ENCODE peak calls at places on chromosome 20, in five cellular contexts. C is choroid plexus epithelial cell, M is left lung, W is right lobe of liver, I is fibroblast of mammary gland. T is an unnamed sample.
A peak's percentile ranks its signal among the peaks of the same experiment; 100 is the strongest.

GRCh38 chr20:36929691-36930090 is 21.8 kb downstream of the SAMHD1 start:
- DNase-seq in I (no peak), C (no peak), W (no peak), M (no peak), T (no peak)

GRCh38 chr20:38217791-38218565 is 42.6 kb downstream of the KIAA1755 start:
- DNase-seq in W (no peak), M (no peak), C (peak; percentile 89), I (peak; percentile 97), T (no peak)

GRCh38 chr20:46746972-46747371 is 37.5 kb downstream of the SLC2A10 start:
- DNase-seq in I (peak; percentile 36), W (no peak), M (no peak), C (no peak), T (no peak)

GRCh38 chr20:50673831-50674825 is 17.2 kb downstream of the RIPOR3 start:
- DNase-seq in I (no peak), M (no peak), C (no peak), W (no peak), T (no peak)

GRCh38 chr20:10530883-10531282 is 95.8 kb downstream of the SLX4IP start:
- DNase-seq in W (no peak), I (no peak), C (no peak), M (no peak), T (no peak)

GRCh38 chr20:49748525-49748838 is 34.8 kb upstream of the B4GALT5 start:
- DNase-seq in M (no peak), I (no peak), W (no peak), C (no peak), T (no peak)

GRCh38 chr20:62924567-62925419 is 1.5 kb downstream of the DIDO1 start:
- DNase-seq in C (peak; percentile 56), M (no peak), I (peak; percentile 47), W (peak; percentile 62), T (no peak)

GRCh38 chr20:40634891-40635290 is 54.1 kb downstream of the MAFB start:
- DNase-seq in I (no peak), C (no peak), M (no peak), W (peak; percentile 46), T (no peak)

GRCh38 chr20:37220796-37221195 is 40.8 kb downstream of the GHRH start:
- DNase-seq in W (no peak), C (peak; percentile 43), I (peak; percentile 27), M (no peak), T (no peak)

GRCh38 chr20:42779216-42779615 is 410.5 kb downstream of the PTPRT start:
- DNase-seq in C (no peak), I (no peak), M (no peak), W (no peak), T (no peak)

GRCh38 chr20:45456632-45457031 is 12.9 kb upstream of the WFDC2 start:
- DNase-seq in I (peak; percentile 13), W (no peak), C (peak; percentile 33), M (no peak), T (no peak)
- TF ChIP-seq CTCF in I (no peak), W (peak; percentile 26), C (peak; percentile 38), M (peak; percentile 21), T (no peak)

GRCh38 chr20:54207053-54207742 is 689 bp upstream of the PFDN4 start:
- DNase-seq in M (no peak), I (no peak), W (no peak), C (no peak), T (no peak)
- TF ChIP-seq CTCF in M (no peak), I (no peak), W (no peak), C (no peak), T (no peak)

DNA sequence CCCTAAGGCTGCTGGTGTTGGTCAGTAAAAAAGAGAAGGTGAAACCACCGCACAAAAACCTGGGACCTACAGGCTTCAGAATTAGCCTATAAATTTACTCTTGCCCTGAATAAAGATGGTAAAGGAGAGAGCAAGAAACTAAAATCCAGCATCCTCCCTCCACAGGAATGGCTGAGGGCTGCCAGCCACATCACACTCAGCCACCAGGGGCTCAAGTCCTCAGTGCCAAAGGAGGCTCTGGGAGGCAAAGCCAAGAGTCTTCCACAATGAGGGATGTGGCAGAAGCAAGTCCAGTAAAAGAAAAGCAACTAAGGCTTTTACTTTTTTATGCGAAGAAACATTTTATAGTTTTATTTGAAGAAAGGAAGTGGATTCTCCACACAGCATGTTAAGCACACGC is 219.5 kb upstream of the SSTR4 start:
- DNase-seq in C (no peak), W (no peak), M (no peak), I (no peak), T (no peak)
- TF ChIP-seq CTCF in C (peak; percentile 37), W (no peak), M (peak; percentile 22), I (no peak), T (no peak)

DNA sequence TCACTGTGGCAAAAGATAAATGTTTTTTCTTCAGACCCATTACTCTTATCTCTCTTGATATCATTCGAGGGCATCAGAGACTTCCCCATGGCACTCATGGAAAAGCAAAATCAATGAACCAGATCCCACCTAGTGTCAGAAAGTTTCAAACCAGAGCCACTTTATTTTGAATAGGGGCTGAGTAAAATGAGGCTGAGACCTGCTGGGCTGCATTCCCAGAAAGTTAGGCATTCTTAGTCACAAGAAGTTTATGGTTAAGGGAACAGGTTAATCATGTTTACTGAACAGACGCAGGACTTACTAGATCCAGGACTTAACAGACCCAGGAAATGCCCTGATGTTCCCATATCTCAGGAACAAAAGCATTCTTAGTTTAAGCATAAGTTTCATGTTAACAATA is 369.9 kb downstream of the BTBD3 start:
- DNase-seq in M (no peak), I (no peak), C (no peak), W (no peak), T (no peak)
- TF ChIP-seq CTCF in M (no peak), I (no peak), C (no peak), W (no peak), T (no peak)

DNA sequence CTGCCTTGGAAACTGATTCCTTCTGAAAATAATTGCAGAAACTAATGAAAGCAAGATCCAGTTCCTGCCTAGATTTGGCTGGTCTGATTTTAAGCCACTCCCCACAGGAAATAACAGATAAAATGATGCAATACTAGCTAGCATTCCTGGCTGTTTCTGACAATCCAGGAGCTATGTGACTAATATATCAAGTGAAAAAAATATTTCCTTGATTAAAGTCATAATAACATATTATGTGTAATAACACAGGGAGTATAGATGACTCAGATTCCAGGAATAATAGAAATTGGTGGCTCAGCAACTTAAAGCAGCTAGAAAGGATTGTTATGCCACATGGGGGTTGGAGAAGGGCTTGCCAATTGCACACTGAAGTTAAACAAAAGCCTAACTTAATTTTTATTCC is 182.7 kb upstream of the SALL4 start:
- DNase-seq in I (peak; percentile 96), M (no peak), C (peak; percentile 97), W (no peak), T (no peak)
- TF ChIP-seq CTCF in I (no peak), M (no peak), C (no peak), W (no peak), T (no peak)

GRCh38 chr20:61644387-61645076 is 392.5 kb downstream of the CDH4 start:
- DNase-seq in I (no peak), M (no peak), W (no peak), C (peak; percentile 6), T (no peak)

GRCh38 chr20:61640846-61641245 is 388.8 kb downstream of the CDH4 start:
- DNase-seq in C (no peak), I (no peak), W (no peak), M (no peak), T (no peak)

GRCh38 chr20:61646453-61646852 is 394.4 kb downstream of the CDH4 start:
- DNase-seq in M (no peak), W (no peak), I (no peak), C (no peak), T (no peak)

GRCh38 chr20:61646986-61647385 is 394.9 kb downstream of the CDH4 start:
- DNase-seq in W (no peak), C (no peak), M (no peak), I (no peak), T (no peak)

DNA sequence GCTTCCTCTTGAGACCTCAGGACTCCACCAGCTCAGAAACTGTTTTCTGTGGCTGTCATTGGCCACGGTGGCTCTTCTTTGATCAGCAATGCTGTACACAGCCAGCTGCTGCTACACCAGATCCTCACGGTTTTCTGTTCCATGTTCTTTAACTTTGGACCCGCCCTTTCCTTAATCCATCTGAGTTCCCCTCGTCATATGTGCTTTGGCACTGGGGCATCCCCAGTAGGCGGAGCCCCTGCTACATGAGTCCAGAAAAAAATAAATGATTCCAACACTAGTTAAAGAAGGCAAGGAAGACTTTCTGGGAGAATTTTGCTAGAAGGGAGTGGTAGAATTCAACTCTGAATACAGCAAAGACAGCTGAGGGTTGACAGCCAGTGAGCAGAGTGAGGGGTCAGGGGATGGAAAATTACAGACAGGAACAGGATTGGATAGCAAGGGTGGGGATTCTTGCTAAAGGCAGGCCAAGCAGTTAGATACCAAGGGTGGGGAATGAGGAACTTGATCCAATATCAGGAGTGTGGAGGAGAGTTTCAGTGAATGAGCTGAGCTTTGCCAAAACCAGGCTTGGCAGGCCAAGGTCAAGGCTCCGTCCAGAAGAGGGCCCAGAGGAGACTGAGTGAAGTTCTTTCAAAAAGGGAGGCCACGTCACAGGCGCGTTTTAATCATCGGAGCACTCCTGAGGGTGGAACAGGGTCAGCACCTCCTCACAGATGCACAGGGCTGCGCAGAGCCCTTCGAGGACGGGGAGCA is 391.7 kb downstream of the CDH4 start:
- DNase-seq in M (no peak), W (no peak), C (no peak), I (peak; percentile 16), T (no peak)
- TF ChIP-seq CTCF in M (no peak), W (no peak), C (no peak), I (no peak), T (no peak)

DNA sequence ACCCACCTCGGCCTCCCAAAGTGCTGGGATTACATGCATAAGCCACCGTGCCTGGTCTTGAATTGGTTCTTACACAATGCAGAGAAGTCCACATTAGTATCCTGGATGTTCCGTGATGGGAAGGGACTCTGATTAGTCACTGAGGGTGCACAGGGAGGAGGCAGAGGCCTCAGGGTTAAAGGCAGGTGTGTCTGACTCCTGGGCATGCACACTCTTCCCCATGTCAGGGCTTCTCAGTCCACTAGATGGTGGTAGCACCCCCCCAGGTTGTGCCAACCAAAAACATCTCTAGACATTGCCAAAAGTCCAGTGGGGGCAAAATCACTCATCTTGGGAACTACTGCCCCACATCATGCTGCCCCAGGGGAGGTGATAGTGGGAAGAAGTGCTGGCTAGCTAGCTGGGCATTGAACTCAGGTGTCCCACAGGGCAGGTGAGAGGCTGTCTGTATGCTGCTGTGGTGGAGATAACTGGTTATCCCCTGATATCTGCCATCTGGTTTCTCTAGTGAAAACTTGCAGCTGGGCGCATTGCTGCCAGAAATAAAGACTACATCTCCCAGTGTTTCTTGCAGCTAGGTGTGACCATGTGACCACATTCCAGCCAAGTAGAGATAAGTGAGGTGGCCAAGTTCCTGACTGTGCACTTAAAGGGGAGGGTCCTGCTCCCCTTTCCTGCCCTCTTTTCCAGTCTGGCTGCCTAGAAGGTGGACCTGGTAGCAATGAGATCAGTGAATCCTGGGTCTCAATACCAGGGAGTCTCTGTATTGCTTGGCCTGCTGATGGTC is 8.4 kb upstream of the NSFL1C start:
- DNase-seq in I (no peak), W (no peak), M (no peak), C (no peak), T (no peak)
- TF ChIP-seq CTCF in I (peak; percentile 17), W (no peak), M (no peak), C (peak; percentile 15), T (peak; percentile 48)

T was measured in CD14-positive monocyte.